ENCODE peak calls at places on chromosomes 7 and 10, in eight cellular contexts. K, U, C, L, R, D, F and X are unnamed samples.
A peak's percentile ranks its signal among the peaks of the same experiment; 100 is the strongest.

GRCh38 chr7:50682079-50682478 is 100.6 kb downstream of the GRB10 start:
- DNase-seq in C (no peak), L (no peak), F (no peak), R (no peak), U (no peak), K (no peak), D (no peak), X (no peak)

GRCh38 chr7:157693521-157694388 is 357.0 kb downstream of the DNAJB6 start:
- DNase-seq in D (no peak), R (no peak), K (no peak), F (no peak), U (no peak), C (no peak), L (no peak), X (no peak)

GRCh38 chr10:62501547-62501946 is 127.4 kb downstream of the ZNF365 start:
- DNase-seq in R (peak; percentile 88), D (peak; percentile 37), U (no peak), K (no peak), F (no peak), L (no peak), C (no peak), X (no peak)

GRCh38 chr7:50068850-50069551 is 24.0 kb downstream of the ZPBP start:
- DNase-seq in K (peak; percentile 3), R (peak; percentile 8), F (peak; percentile 83), C (no peak), D (no peak), U (no peak), L (no peak), X (no peak)

GRCh38 chr10:91587710-91588638 is 44.9 kb downstream of the PPP1R3C start:
- DNase-seq in C (no peak), L (no peak), R (peak; percentile 59), U (no peak), D (peak; percentile 79), F (no peak), K (peak; percentile 56), X (no peak)

GRCh38 chr10:49033939-49034338 is 81.4 kb downstream of the VSTM4 start:
- DNase-seq in F (no peak), U (no peak), L (no peak), C (no peak), D (no peak), R (no peak), K (no peak), X (no peak)

GRCh38 chr7:127948312-127948711 is 82.9 kb downstream of the LRRC4 start:
- DNase-seq in R (no peak), F (no peak), L (no peak), U (no peak), C (no peak), D (no peak), K (no peak), X (no peak)

GRCh38 chr10:48693206-48693605 is 8.5 kb downstream of the WDFY4 start:
- DNase-seq in C (no peak), U (no peak), K (no peak), L (no peak), F (no peak), R (no peak), D (no peak), X (no peak)

GRCh38 chr7:2258661-2259365 is 16.8 kb downstream of the NUDT1 start:
- DNase-seq in L (no peak), C (no peak), D (no peak), U (no peak), F (no peak), R (no peak), K (no peak), X (no peak)

GRCh38 chr7:93156884-93157283 is 8.7 kb upstream of the SAMD9L start:
- DNase-seq in D (no peak), R (no peak), K (no peak), U (no peak), C (no peak), F (no peak), L (no peak), X (no peak)

GRCh38 chr7:50416509-50417299 is 33.4 kb downstream of the FIGNL1 start:
- DNase-seq in D (no peak), U (no peak), L (no peak), F (no peak), K (no peak), C (no peak), R (peak; percentile 85), X (peak; percentile 63)

GRCh38 chr7:73870041-73870492 is 9.1 kb downstream of the TMEM270 start:
- DNase-seq in F (no peak), U (no peak), R (no peak), K (no peak), L (no peak), C (no peak), D (no peak), X (no peak)

GRCh38 chr7:9407816-9408215 is 974.4 kb downstream of the NXPH1 start:
- DNase-seq in L (no peak), F (no peak), U (no peak), R (peak; percentile 16), K (no peak), D (peak; percentile 13), C (no peak), X (no peak)

GRCh38 chr10:114412907-114413386 is 8.6 kb upstream of the AFAP1L2 start:
- DNase-seq in L (no peak), D (peak; percentile 67), U (no peak), C (no peak), F (no peak), K (peak; percentile 44), R (no peak), X (no peak)

GRCh38 chr7:36606442-36607205 is 117.7 kb downstream of the AOAH start:
- DNase-seq in U (no peak), R (no peak), C (no peak), L (no peak), K (no peak), D (no peak), F (no peak), X (no peak)

GRCh38 chr10:126972622-126973414 is 67.6 kb downstream of the DOCK1 start:
- DNase-seq in L (peak; percentile 92), U (no peak), C (no peak), F (no peak), R (no peak), D (peak; percentile 97), K (peak; percentile 72), X (no peak)

GRCh38 chr10:31151301-31151700 is 119.6 kb upstream of the ZNF438 start:
- DNase-seq in C (no peak), F (no peak), D (no peak), L (no peak), K (no peak), U (no peak), R (no peak), X (no peak)

GRCh38 chr7:95493247-95493646 is 7.5 kb downstream of the ASB4 start:
- DNase-seq in U (no peak), C (no peak), D (peak; percentile 29), F (no peak), L (no peak), K (no peak), R (no peak), X (no peak)

GRCh38 chr10:86342111-86342863 is 24.3 kb downstream of the GRID1 start:
- DNase-seq in L (no peak), C (no peak), D (no peak), K (no peak), R (no peak), F (no peak), U (no peak), X (no peak)

GRCh38 chr7:82154728-82155127 is 288.8 kb downstream of the CACNA2D1 start:
- DNase-seq in R (no peak), F (no peak), D (no peak), U (no peak), K (no peak), C (no peak), L (no peak), X (no peak)

GRCh38 chr10:45444022-45444421 is 70.0 kb downstream of the ALOX5 start:
- DNase-seq in F (no peak), R (no peak), L (no peak), D (no peak), C (no peak), U (no peak), K (no peak), X (no peak)

GRCh38 chr7:135666156-135666555 is 3.8 kb downstream of the STMP1 start:
- DNase-seq in R (no peak), F (no peak), C (no peak), L (no peak), D (no peak), U (no peak), K (no peak), X (no peak)

GRCh38 chr10:87862644-87863101 is 660 bp downstream of the KLLN start:
- DNase-seq in U (peak; percentile 60), R (no peak), K (no peak), F (no peak), L (no peak), C (no peak), D (no peak), X (no peak)

GRCh38 chr7:142500364-142500763 is 242.5 kb upstream of the PRSS58 start:
- DNase-seq in L (no peak), U (no peak), D (no peak), F (no peak), R (no peak), K (no peak), C (no peak), X (no peak)

GRCh38 chr7:130887182-130888016 is 153.4 kb upstream of the KLF14 start:
- DNase-seq in F (no peak), U (no peak), R (no peak), D (peak; percentile 69), C (no peak), L (peak; percentile 80), K (peak; percentile 82), X (no peak)